ENCODE peak calls at places on chromosome 3, in four cellular contexts. M is stimulated activated CD4-positive, alpha-beta T cell treated with anti-CD3 and anti-CD28 coated beads, Interleukin-4, amount 100 ng/mL, for 1 hour; Y is Panc1; Q is stimulated activated CD8-positive, alpha-beta memory T cell treated with anti-CD3 and anti-CD28 coated beads, Interleukin-4, amount 100 ng/mL, for 24 hours. P is an unnamed sample.

GRCh38 chr3:182989566-182989965 is 9.2 kb upstream of the DCUN1D1 start:
- DNase-seq in Q (no peak), Y (no peak), M (no peak), P (no peak)

GRCh38 chr3:120489421-120489820 is 38.6 kb upstream of the FSTL1 start:
- DNase-seq in Q (no peak), M (no peak), Y (no peak), P (no peak)

GRCh38 chr3:154421067-154421466 is 8.9 kb downstream of the GPR149 start:
- DNase-seq in Y (no peak), M (no peak), Q (no peak), P (peak)

GRCh38 chr3:94336076-94336741 is 273.3 kb downstream of the NSUN3 start:
- DNase-seq in Y (peak), M (no peak), Q (no peak), P (peak)

GRCh38 chr3:168061332-168061996 is 34.3 kb downstream of the GOLIM4 start:
- DNase-seq in M (no peak), Q (no peak), Y (no peak), P (no peak)

GRCh38 chr3:196501316-196502064 is 2.1 kb downstream of the RNF168 start:
- DNase-seq in Y (no peak), M (peak), Q (no peak), P (no peak)

GRCh38 chr3:49653636-49654035 is 20.5 kb upstream of the APEH start:
- DNase-seq in Y (no peak), Q (no peak), M (no peak), P (no peak)

GRCh38 chr3:72458365-72458764 is 389.9 kb downstream of the SHQ1 start:
- DNase-seq in Y (no peak), M (no peak), Q (no peak), P (no peak)

GRCh38 chr3:155083313-155083905 is 3.3 kb downstream of the MME start:
- DNase-seq in M (no peak), Q (no peak), Y (no peak), P (no peak)

GRCh38 chr3:152258448-152259302 is 10.1 kb upstream of the MBNL1 start:
- DNase-seq in Y (peak), Q (no peak), M (peak), P (peak)

GRCh38 chr3:18591120-18591519 is 166.0 kb upstream of the SATB1 start:
- DNase-seq in Q (no peak), Y (no peak), M (no peak), P (no peak)

GRCh38 chr3:144491333-144491732 is 519.7 kb downstream of the DIPK2A start:
- DNase-seq in Q (no peak), Y (no peak), M (no peak), P (no peak)

GRCh38 chr3:120410541-120410940 is 40.3 kb downstream of the FSTL1 start:
- DNase-seq in Y (no peak), M (no peak), Q (no peak), P (no peak)

GRCh38 chr3:155070932-155071387 is 9.2 kb upstream of the MME start:
- DNase-seq in Q (no peak), M (no peak), Y (peak), P (no peak)

GRCh38 chr3:128069271-128069670 is 17.0 kb downstream of the SEC61A1 start:
- DNase-seq in M (no peak), Q (no peak), Y (no peak), P (no peak)

GRCh38 chr3:7695067-7695466 is 806.6 kb upstream of the LMCD1 start:
- DNase-seq in Q (no peak), Y (no peak), M (no peak), P (no peak)

GRCh38 chr3:41684802-41685740 is 276.8 kb downstream of the ULK4 start:
- DNase-seq in Y (no peak), M (no peak), Q (no peak), P (no peak)

GRCh38 chr3:129560269-129560787 is 17.4 kb downstream of the H1-8 start:
- DNase-seq in Y (no peak), M (no peak), Q (no peak), P (no peak)

GRCh38 chr3:13762931-13763330 is 116.9 kb downstream of the WNT7A start:
- DNase-seq in Q (no peak), M (no peak), Y (no peak), P (no peak)

P was measured in NCI-H460.